ENCODE peak calls at places on chromosomes 13 and 19, in ten cellular contexts. One of them, this sample, is unnamed.

GRCh38 chr19:34120846-34121639 is 51.3 kb upstream of the LSM14A start:
- DNase-seq in upper lobe of left lung: no peak
- DNase-seq in SK-N-SH: peak; percentile 65
- DNase-seq in thoracic aorta: no peak
- DNase-seq in fibroblast of lung: peak; percentile 67
- DNase-seq in pancreas: no peak
- DNase-seq in transverse colon: no peak
- DNase-seq in brain microvascular endothelial cell: peak; percentile 61
- DNase-seq in left ventricle myocardium inferior: no peak
- DNase-seq in osteoblast: peak; percentile 87
- DNase-seq in this sample: no peak

GRCh38 chr13:91785435-91786137 is 387.2 kb downstream of the GPC5 start:
- DNase-seq in upper lobe of left lung: no peak
- DNase-seq in SK-N-SH: no peak
- DNase-seq in thoracic aorta: no peak
- DNase-seq in fibroblast of lung: no peak
- DNase-seq in pancreas: no peak
- DNase-seq in transverse colon: no peak
- DNase-seq in brain microvascular endothelial cell: no peak
- DNase-seq in left ventricle myocardium inferior: no peak
- DNase-seq in osteoblast: no peak
- DNase-seq in this sample: no peak

GRCh38 chr13:79241697-79242096 is 164.4 kb downstream of the RBM26 start:
- DNase-seq in upper lobe of left lung: no peak
- DNase-seq in SK-N-SH: no peak
- DNase-seq in thoracic aorta: no peak
- DNase-seq in fibroblast of lung: no peak
- DNase-seq in pancreas: no peak
- DNase-seq in transverse colon: no peak
- DNase-seq in brain microvascular endothelial cell: no peak
- DNase-seq in left ventricle myocardium inferior: no peak
- DNase-seq in osteoblast: no peak
- DNase-seq in this sample: no peak

GRCh38 chr19:49318296-49318695 is 6.7 kb downstream of the SLC6A16 start:
- DNase-seq in upper lobe of left lung: no peak
- DNase-seq in SK-N-SH: no peak
- DNase-seq in thoracic aorta: no peak
- DNase-seq in fibroblast of lung: no peak
- DNase-seq in pancreas: no peak
- DNase-seq in transverse colon: no peak
- DNase-seq in brain microvascular endothelial cell: no peak
- DNase-seq in left ventricle myocardium inferior: no peak
- DNase-seq in osteoblast: peak; percentile 21
- DNase-seq in this sample: no peak

GRCh38 chr13:114310961-114311360 is 3.3 kb upstream of the CHAMP1 start:
- DNase-seq in upper lobe of left lung: no peak
- DNase-seq in SK-N-SH: no peak
- DNase-seq in thoracic aorta: no peak
- DNase-seq in fibroblast of lung: peak; percentile 28
- DNase-seq in pancreas: no peak
- DNase-seq in transverse colon: no peak
- DNase-seq in brain microvascular endothelial cell: peak; percentile 21
- DNase-seq in left ventricle myocardium inferior: no peak
- DNase-seq in osteoblast: no peak
- DNase-seq in this sample: no peak

GRCh38 chr19:47582320-47582909 is 9.5 kb upstream of the ZNF541 start:
- DNase-seq in upper lobe of left lung: no peak
- DNase-seq in SK-N-SH: no peak
- DNase-seq in thoracic aorta: no peak
- DNase-seq in fibroblast of lung: peak; percentile 80
- DNase-seq in pancreas: no peak
- DNase-seq in transverse colon: no peak
- DNase-seq in brain microvascular endothelial cell: peak; percentile 92
- DNase-seq in left ventricle myocardium inferior: no peak
- DNase-seq in osteoblast: peak; percentile 90
- DNase-seq in this sample: no peak

GRCh38 chr13:67651908-67652307 is 421.8 kb upstream of the PCDH9 start:
- DNase-seq in upper lobe of left lung: no peak
- DNase-seq in SK-N-SH: no peak
- DNase-seq in thoracic aorta: no peak
- DNase-seq in fibroblast of lung: no peak
- DNase-seq in pancreas: no peak
- DNase-seq in transverse colon: no peak
- DNase-seq in brain microvascular endothelial cell: no peak
- DNase-seq in left ventricle myocardium inferior: no peak
- DNase-seq in osteoblast: no peak
- DNase-seq in this sample: no peak

GRCh38 chr13:42380420-42381164 is 108.6 kb downstream of the AKAP11 start:
- DNase-seq in upper lobe of left lung: no peak
- DNase-seq in SK-N-SH: no peak
- DNase-seq in thoracic aorta: no peak
- DNase-seq in fibroblast of lung: no peak
- DNase-seq in pancreas: no peak
- DNase-seq in transverse colon: no peak
- DNase-seq in brain microvascular endothelial cell: no peak
- DNase-seq in left ventricle myocardium inferior: no peak
- DNase-seq in osteoblast: peak; percentile 18
- DNase-seq in this sample: no peak

GRCh38 chr19:8451885-8452284 is 7.1 kb downstream of the HNRNPM start:
- DNase-seq in upper lobe of left lung: no peak
- DNase-seq in SK-N-SH: no peak
- DNase-seq in thoracic aorta: no peak
- DNase-seq in fibroblast of lung: peak; percentile 48
- DNase-seq in pancreas: no peak
- DNase-seq in transverse colon: no peak
- DNase-seq in brain microvascular endothelial cell: peak; percentile 30
- DNase-seq in left ventricle myocardium inferior: no peak
- DNase-seq in osteoblast: peak; percentile 85
- DNase-seq in this sample: peak; percentile 76

GRCh38 chr13:79810671-79811070 is 329.7 kb downstream of the NDFIP2 start:
- DNase-seq in upper lobe of left lung: no peak
- DNase-seq in SK-N-SH: no peak
- DNase-seq in thoracic aorta: no peak
- DNase-seq in fibroblast of lung: peak; percentile 3
- DNase-seq in pancreas: no peak
- DNase-seq in transverse colon: no peak
- DNase-seq in brain microvascular endothelial cell: peak; percentile 29
- DNase-seq in left ventricle myocardium inferior: no peak
- DNase-seq in osteoblast: no peak
- DNase-seq in this sample: peak; percentile 49

GRCh38 chr13:97506511-97506910 is 72.5 kb downstream of the RAP2A start:
- DNase-seq in upper lobe of left lung: no peak
- DNase-seq in SK-N-SH: no peak
- DNase-seq in thoracic aorta: no peak
- DNase-seq in fibroblast of lung: peak; percentile 85
- DNase-seq in pancreas: no peak
- DNase-seq in transverse colon: no peak
- DNase-seq in brain microvascular endothelial cell: peak; percentile 41
- DNase-seq in left ventricle myocardium inferior: no peak
- DNase-seq in osteoblast: no peak
- DNase-seq in this sample: no peak

GRCh38 chr19:45402469-45403070 is 2.3 kb downstream of the PPP1R13L start:
- DNase-seq in upper lobe of left lung: peak; percentile 91
- DNase-seq in SK-N-SH: peak; percentile 62
- DNase-seq in thoracic aorta: no peak
- DNase-seq in fibroblast of lung: no peak
- DNase-seq in pancreas: peak; percentile 84
- DNase-seq in transverse colon: peak; percentile 67
- DNase-seq in brain microvascular endothelial cell: peak; percentile 14
- DNase-seq in left ventricle myocardium inferior: peak; percentile 62
- DNase-seq in osteoblast: peak; percentile 91
- DNase-seq in this sample: no peak
- TF ChIP-seq CTCF in upper lobe of left lung: peak; percentile 51
- TF ChIP-seq CTCF in SK-N-SH: peak; percentile 34
- TF ChIP-seq CTCF in thoracic aorta: peak; percentile 46
- TF ChIP-seq CTCF in fibroblast of lung: peak; percentile 28
- TF ChIP-seq CTCF in pancreas: no peak
- TF ChIP-seq CTCF in transverse colon: peak; percentile 22
- TF ChIP-seq CTCF in brain microvascular endothelial cell: peak; percentile 68
- TF ChIP-seq CTCF in left ventricle myocardium inferior: peak; percentile 71
- TF ChIP-seq CTCF in osteoblast: peak; percentile 31
- TF ChIP-seq CTCF in this sample: peak; percentile 61

GRCh38 chr13:44378277-44378676 is 4.7 kb downstream of the SERP2 start:
- DNase-seq in upper lobe of left lung: no peak
- DNase-seq in SK-N-SH: no peak
- DNase-seq in thoracic aorta: no peak
- DNase-seq in fibroblast of lung: no peak
- DNase-seq in pancreas: no peak
- DNase-seq in transverse colon: no peak
- DNase-seq in brain microvascular endothelial cell: no peak
- DNase-seq in left ventricle myocardium inferior: no peak
- DNase-seq in osteoblast: no peak
- DNase-seq in this sample: no peak

GRCh38 chr13:44373247-44373600 is 400 bp upstream of the SERP2 start:
- DNase-seq in upper lobe of left lung: no peak
- DNase-seq in SK-N-SH: no peak
- DNase-seq in thoracic aorta: no peak
- DNase-seq in fibroblast of lung: no peak
- DNase-seq in pancreas: peak; percentile 58
- DNase-seq in transverse colon: no peak
- DNase-seq in brain microvascular endothelial cell: no peak
- DNase-seq in left ventricle myocardium inferior: no peak
- DNase-seq in osteoblast: peak; percentile 76
- DNase-seq in this sample: no peak

GRCh38 chr13:44374348-44374712 is 706 bp downstream of the SERP2 start:
- DNase-seq in upper lobe of left lung: no peak
- DNase-seq in SK-N-SH: no peak
- DNase-seq in thoracic aorta: no peak
- DNase-seq in fibroblast of lung: no peak
- DNase-seq in pancreas: no peak
- DNase-seq in transverse colon: no peak
- DNase-seq in brain microvascular endothelial cell: no peak
- DNase-seq in left ventricle myocardium inferior: no peak
- DNase-seq in osteoblast: no peak
- DNase-seq in this sample: no peak

GRCh38 chr13:44371421-44371820 is 2.2 kb upstream of the SERP2 start:
- DNase-seq in upper lobe of left lung: no peak
- DNase-seq in SK-N-SH: no peak
- DNase-seq in thoracic aorta: no peak
- DNase-seq in fibroblast of lung: no peak
- DNase-seq in pancreas: no peak
- DNase-seq in transverse colon: no peak
- DNase-seq in brain microvascular endothelial cell: no peak
- DNase-seq in left ventricle myocardium inferior: no peak
- DNase-seq in osteoblast: no peak
- DNase-seq in this sample: no peak

DNA sequence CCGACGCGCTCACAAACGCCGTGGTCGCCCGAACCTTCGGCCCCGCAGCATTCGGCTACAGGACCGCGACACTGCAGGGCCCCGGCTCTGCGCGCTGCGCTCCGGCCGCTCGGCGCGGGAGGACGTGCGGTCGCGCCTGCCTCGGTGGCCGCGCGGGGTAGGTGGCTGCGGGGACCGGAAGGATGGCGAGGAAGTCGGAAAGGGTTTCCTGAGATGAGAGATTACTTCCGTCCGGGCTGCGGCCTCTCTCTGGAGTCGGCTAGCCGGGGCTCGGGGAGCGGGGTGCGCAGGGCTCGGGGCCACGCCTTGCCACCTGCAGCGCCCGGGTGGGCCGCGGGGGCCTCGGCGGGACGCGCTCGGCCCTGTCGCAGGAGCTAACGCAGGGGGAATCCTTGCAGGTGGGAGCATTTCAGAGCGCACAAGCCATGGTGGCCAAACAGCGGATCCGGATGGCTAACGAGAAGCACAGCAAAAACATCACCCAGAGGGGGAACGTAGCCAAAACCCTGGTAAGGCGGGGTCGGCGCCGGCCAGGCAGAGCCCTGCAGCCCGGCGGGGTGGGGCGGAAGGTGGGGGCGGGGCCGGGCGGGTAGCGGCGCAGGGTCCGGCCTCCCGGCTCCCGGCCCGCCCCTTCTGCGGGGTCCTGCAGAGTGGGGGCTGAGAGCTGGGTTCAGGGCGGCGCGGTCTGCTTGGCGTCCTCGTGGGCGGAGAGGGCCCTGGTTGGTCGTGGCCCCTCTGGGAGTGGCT is at the start of gene SERP2:
- DNase-seq in upper lobe of left lung: peak; percentile 84
- DNase-seq in SK-N-SH: peak; percentile 97
- DNase-seq in thoracic aorta: no peak
- DNase-seq in fibroblast of lung: peak; percentile 46
- DNase-seq in pancreas: peak; percentile 63
- DNase-seq in transverse colon: no peak
- DNase-seq in brain microvascular endothelial cell: no peak
- DNase-seq in left ventricle myocardium inferior: peak; percentile 42
- DNase-seq in osteoblast: peak; percentile 93
- DNase-seq in this sample: no peak
- H3K4me3 ChIP-seq in upper lobe of left lung: peak within 1 kb of the TSS; percentile 51
- H3K4me3 ChIP-seq in SK-N-SH: peak within 1 kb of the TSS; percentile 49
- H3K4me3 ChIP-seq in thoracic aorta: peak within 1 kb of the TSS; percentile 84
- H3K4me3 ChIP-seq in fibroblast of lung: peak within 1 kb of the TSS; percentile 67
- H3K4me3 ChIP-seq in pancreas: peak within 1 kb of the TSS; percentile 49
- H3K4me3 ChIP-seq in transverse colon: peak within 1 kb of the TSS; percentile 54
- H3K4me3 ChIP-seq in brain microvascular endothelial cell: peak within 1 kb of the TSS; percentile 57
- H3K4me3 ChIP-seq in left ventricle myocardium inferior: peak within 1 kb of the TSS; percentile 85
- H3K4me3 ChIP-seq in osteoblast: peak within 1 kb of the TSS; percentile 79
- H3K4me3 ChIP-seq in this sample: peak within 1 kb of the TSS; percentile 43

GRCh38 chr13:109779074-109779473 is 7.3 kb downstream of the IRS2 start:
- DNase-seq in upper lobe of left lung: no peak
- DNase-seq in SK-N-SH: peak; percentile 36
- DNase-seq in thoracic aorta: no peak
- DNase-seq in fibroblast of lung: no peak
- DNase-seq in pancreas: no peak
- DNase-seq in transverse colon: no peak
- DNase-seq in brain microvascular endothelial cell: no peak
- DNase-seq in left ventricle myocardium inferior: no peak
- DNase-seq in osteoblast: no peak
- DNase-seq in this sample: no peak
- H3K36me3 ChIP-seq in upper lobe of left lung: peaks cover 24% of the 10 kb centered on the region
- H3K36me3 ChIP-seq in SK-N-SH: peaks cover 3% of the 10 kb centered on the region
- H3K36me3 ChIP-seq in thoracic aorta: peaks cover 32% of the 10 kb centered on the region
- H3K36me3 ChIP-seq in fibroblast of lung: peaks cover 7% of the 10 kb centered on the region
- H3K36me3 ChIP-seq in pancreas: no peaks in the 10 kb centered on the region
- H3K36me3 ChIP-seq in transverse colon: peaks cover 13% of the 10 kb centered on the region
- H3K36me3 ChIP-seq in brain microvascular endothelial cell: peaks cover 17% of the 10 kb centered on the region
- H3K36me3 ChIP-seq in left ventricle myocardium inferior: peaks cover 31% of the 10 kb centered on the region
- H3K36me3 ChIP-seq in osteoblast: no peaks in the 10 kb centered on the region
- H3K36me3 ChIP-seq in this sample: no peaks in the 10 kb centered on the region

GRCh38 chr13:34776390-34776981 is 165.6 kb upstream of the NBEA start:
- DNase-seq in upper lobe of left lung: no peak
- DNase-seq in SK-N-SH: no peak
- DNase-seq in thoracic aorta: no peak
- DNase-seq in fibroblast of lung: no peak
- DNase-seq in pancreas: no peak
- DNase-seq in transverse colon: no peak
- DNase-seq in brain microvascular endothelial cell: no peak
- DNase-seq in left ventricle myocardium inferior: no peak
- DNase-seq in osteoblast: no peak
- DNase-seq in this sample: no peak

GRCh38 chr13:34776984-34777913 is 164.8 kb upstream of the NBEA start:
- DNase-seq in upper lobe of left lung: no peak
- DNase-seq in SK-N-SH: no peak
- DNase-seq in thoracic aorta: no peak
- DNase-seq in fibroblast of lung: no peak
- DNase-seq in pancreas: no peak
- DNase-seq in transverse colon: no peak
- DNase-seq in brain microvascular endothelial cell: no peak
- DNase-seq in left ventricle myocardium inferior: no peak
- DNase-seq in osteoblast: peak; percentile 1
- DNase-seq in this sample: no peak

GRCh38 chr13:34777914-34778303 is 164.2 kb upstream of the NBEA start:
- DNase-seq in upper lobe of left lung: no peak
- DNase-seq in SK-N-SH: no peak
- DNase-seq in thoracic aorta: no peak
- DNase-seq in fibroblast of lung: no peak
- DNase-seq in pancreas: no peak
- DNase-seq in transverse colon: no peak
- DNase-seq in brain microvascular endothelial cell: no peak
- DNase-seq in left ventricle myocardium inferior: no peak
- DNase-seq in osteoblast: no peak
- DNase-seq in this sample: no peak

GRCh38 chr13:34779171-34779570 is 162.9 kb upstream of the NBEA start:
- DNase-seq in upper lobe of left lung: no peak
- DNase-seq in SK-N-SH: no peak
- DNase-seq in thoracic aorta: no peak
- DNase-seq in fibroblast of lung: no peak
- DNase-seq in pancreas: no peak
- DNase-seq in transverse colon: no peak
- DNase-seq in brain microvascular endothelial cell: no peak
- DNase-seq in left ventricle myocardium inferior: no peak
- DNase-seq in osteoblast: no peak
- DNase-seq in this sample: no peak
- TF ChIP-seq CTCF in upper lobe of left lung: no peak
- TF ChIP-seq CTCF in SK-N-SH: peak; percentile 27
- TF ChIP-seq CTCF in thoracic aorta: no peak
- TF ChIP-seq CTCF in fibroblast of lung: no peak
- TF ChIP-seq CTCF in pancreas: no peak
- TF ChIP-seq CTCF in transverse colon: no peak
- TF ChIP-seq CTCF in brain microvascular endothelial cell: peak; percentile 11
- TF ChIP-seq CTCF in left ventricle myocardium inferior: no peak
- TF ChIP-seq CTCF in osteoblast: no peak
- TF ChIP-seq CTCF in this sample: no peak

This sample was measured in kidney epithelial cell.